ENCODE peak calls at places on chromosomes 5 and 9, in four cellular contexts. X is GM06990, G is left ventricle myocardium inferior, R is GM23338. W is an unnamed sample.

GRCh38 chr9:77951369-77951768 is 80.2 kb downstream of the GNAQ start:
- DNase-seq in R (no peak), G (no peak), X (no peak), W (no peak)

GRCh38 chr5:139416651-139417050 is 12.8 kb upstream of the SPATA24 start:
- DNase-seq in X (no peak), G (no peak), R (no peak), W (no peak)

GRCh38 chr5:170467000-170467707 is 36.7 kb upstream of the KCNIP1 start:
- DNase-seq in G (no peak), R (no peak), X (no peak), W (no peak)

GRCh38 chr5:5767286-5767928 is 344.9 kb downstream of the ICE1 start:
- DNase-seq in R (no peak), G (peak; percentile 51), X (no peak), W (no peak)

GRCh38 chr5:32538031-32538547 is 47.3 kb upstream of the SUB1 start:
- DNase-seq in R (no peak), G (peak; percentile 62), X (peak; percentile 89), W (no peak)

GRCh38 chr5:181223729-181224389 is 778 bp downstream of the TRIM41 start:
- DNase-seq in R (peak; percentile 94), G (no peak), X (no peak), W (peak; percentile 93)

GRCh38 chr5:52811067-52811749 is 23.5 kb downstream of the ITGA1 start:
- DNase-seq in X (no peak), G (no peak), R (no peak), W (no peak)

GRCh38 chr9:2502760-2503159 is 118.8 kb upstream of the VLDLR start:
- DNase-seq in R (no peak), G (no peak), X (no peak), W (no peak)

GRCh38 chr5:73280821-73281746 is 108.1 kb downstream of the TMEM174 start:
- DNase-seq in X (no peak), R (no peak), G (no peak), W (no peak)

GRCh38 chr5:65984098-65984885 is 57.9 kb downstream of the ERBIN start:
- DNase-seq in G (no peak), X (no peak), R (no peak), W (no peak)

GRCh38 chr5:159444441-159445082 is 114.3 kb upstream of the IL12B start:
- DNase-seq in G (no peak), X (no peak), R (peak; percentile 66), W (peak; percentile 70)

GRCh38 chr5:1514027-1514818 is 9.5 kb downstream of the LPCAT1 start:
- DNase-seq in R (peak; percentile 49), X (peak; percentile 5), G (peak; percentile 7), W (no peak)

GRCh38 chr5:133292300-133292699 is 240.5 kb downstream of the HSPA4 start:
- DNase-seq in R (no peak), X (no peak), G (no peak), W (no peak)

GRCh38 chr9:4680178-4680535 is 788 bp downstream of the CDC37L1 start:
- DNase-seq in X (no peak), G (no peak), R (no peak), W (no peak)

GRCh38 chr5:95718203-95718602 is 12.9 kb upstream of the RHOBTB3 start:
- DNase-seq in G (no peak), R (no peak), X (peak; percentile 30), W (no peak)

GRCh38 chr5:151781201-151781600 is 9.4 kb downstream of the G3BP1 start:
- DNase-seq in G (no peak), X (no peak), R (no peak), W (no peak)

GRCh38 chr5:9015250-9015936 is 530.5 kb downstream of the SEMA5A start:
- DNase-seq in R (no peak), G (no peak), X (no peak), W (no peak)

GRCh38 chr9:94139672-94140417 is 55.6 kb downstream of the PTPDC1 start:
- DNase-seq in G (peak; percentile 85), R (no peak), X (no peak), W (no peak)

GRCh38 chr9:99259231-99259918 is 37.3 kb downstream of the SEC61B start:
- DNase-seq in G (peak; percentile 88), X (no peak), R (peak; percentile 34), W (peak; percentile 70)

GRCh38 chr5:161219816-161220215 is 326.7 kb downstream of the GABRB2 start:
- DNase-seq in G (no peak), R (no peak), X (no peak), W (no peak)

GRCh38 chr5:126428421-126428820 is 5.2 kb downstream of the GRAMD2B start:
- DNase-seq in X (no peak), G (no peak), R (no peak), W (no peak)

GRCh38 chr5:112957970-112958773 is 18.4 kb upstream of the DCP2 start:
- DNase-seq in G (peak; percentile 76), R (no peak), X (no peak), W (no peak)

GRCh38 chr5:58071566-58071965 is 388.3 kb downstream of the PLK2 start:
- DNase-seq in R (no peak), X (no peak), G (peak; percentile 61), W (peak; percentile 84)

GRCh38 chr5:74239268-74239667 is 401.3 kb downstream of the ENC1 start:
- DNase-seq in R (no peak), G (no peak), X (no peak), W (no peak)

GRCh38 chr5:137891849-137892248 is 2.6 kb downstream of the PKD2L2 start:
- DNase-seq in G (no peak), R (no peak), X (no peak), W (no peak)
- TF ChIP-seq CTCF in G (peak; percentile 30), R (no peak), X (no peak), W (peak; percentile 67)

GRCh38 chr5:144332265-144332664 is 161.6 kb downstream of the KCTD16 start:
- DNase-seq in X (no peak), R (peak; percentile 58), G (no peak), W (peak; percentile 70)
- TF ChIP-seq CTCF in X (no peak), R (peak; percentile 70), G (no peak), W (peak; percentile 74)

DNA sequence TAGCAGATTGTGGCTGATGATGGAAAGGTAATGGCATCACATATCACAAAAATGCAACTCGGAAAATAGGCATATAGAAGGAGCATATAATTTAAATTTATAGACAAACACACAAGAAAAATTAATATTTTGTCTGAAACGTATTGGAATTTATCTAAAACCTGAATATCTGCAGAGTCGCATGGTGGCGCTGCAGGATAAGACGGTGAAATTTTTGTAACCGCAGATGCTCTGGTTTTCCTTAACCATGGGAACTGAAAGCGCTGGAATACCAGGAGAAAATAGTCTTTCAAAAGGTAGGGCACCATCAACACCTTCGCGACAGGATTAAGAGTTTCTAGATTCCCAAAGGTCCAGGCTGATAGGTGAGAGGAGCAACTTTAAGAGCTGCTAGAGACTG is 11.0 kb downstream of the PCDHB14 start:
- DNase-seq in G (no peak), X (no peak), R (peak; percentile 76), W (no peak)
- TF ChIP-seq CTCF in G (peak; percentile 30), X (no peak), R (peak; percentile 81), W (peak; percentile 77)

GRCh38 chr9:88747768-88748167 is 212.8 kb downstream of the NXNL2 start:
- DNase-seq in R (peak; percentile 24), X (no peak), G (peak; percentile 28), W (peak; percentile 76)
- TF ChIP-seq CTCF in R (no peak), X (no peak), G (no peak), W (no peak)

GRCh38 chr5:141560725-141561483 is 57.9 kb downstream of the DIAPH1 start:
- DNase-seq in R (peak; percentile 98), G (peak; percentile 82), X (no peak), W (peak; percentile 93)
- TF ChIP-seq CTCF in R (peak; percentile 96), G (peak; percentile 87), X (no peak), W (peak; percentile 82)